ENCODE peak calls at places on chromosomes 3 and 15, in seven cellular contexts. L is foreskin fibroblast, Q is BJ, H is breast epithelium, J is cardiac muscle cell, Z is fibroblast of pulmonary artery, F is coronary artery. R is an unnamed sample.

GRCh38 chr15:33194237-33194636 is 277 bp downstream of the FMN1 start:
- DNase-seq in H (no peak), F (no peak), L (no peak), Z (no peak), J (no peak), Q (no peak), R (peak)

GRCh38 chr3:71559021-71559420 is 24.5 kb downstream of the FOXP1 start:
- DNase-seq in L (no peak), H (no peak), Z (no peak), F (no peak), Q (no peak), J (no peak), R (no peak)

GRCh38 chr3:161403251-161403650 is 31.9 kb upstream of the SPTSSB start:
- DNase-seq in J (no peak), L (peak), Z (no peak), F (no peak), Q (no peak), H (no peak), R (no peak)

GRCh38 chr15:51969728-51970127 is 1.9 kb downstream of the LEO1 start:
- DNase-seq in H (no peak), Z (no peak), L (no peak), Q (peak), J (no peak), F (no peak), R (peak)

GRCh38 chr3:10867384-10867783 is 51.4 kb downstream of the SLC6A11 start:
- DNase-seq in J (peak), F (no peak), H (no peak), Q (no peak), L (no peak), Z (peak), R (peak)

GRCh38 chr3:128009952-128010846 is 42.0 kb upstream of the SEC61A1 start:
- DNase-seq in Z (peak), Q (peak), F (no peak), L (peak), H (no peak), J (no peak), R (peak)

GRCh38 chr15:43390723-43391122 is 19.8 kb downstream of the TUBGCP4 start:
- DNase-seq in L (no peak), Q (no peak), F (no peak), J (no peak), H (no peak), Z (no peak), R (peak)

GRCh38 chr3:67458406-67458805 is 196.0 kb downstream of the SUCLG2 start:
- DNase-seq in Q (no peak), H (no peak), Z (peak), J (peak), L (peak), F (no peak), R (no peak)

GRCh38 chr15:66151809-66152208 is 101.7 kb downstream of the MEGF11 start:
- DNase-seq in Z (no peak), Q (no peak), L (no peak), J (no peak), H (no peak), F (no peak), R (no peak)

GRCh38 chr3:9036327-9037112 is 73.2 kb upstream of the RAD18 start:
- DNase-seq in F (peak), L (peak), Q (no peak), Z (peak), H (peak), J (peak), R (peak)

GRCh38 chr15:43165801-43166325 is 19.3 kb upstream of the CCNDBP1 start:
- DNase-seq in Z (no peak), F (no peak), J (no peak), H (no peak), Q (no peak), L (no peak), R (no peak)

GRCh38 chr15:26739791-26740190 is 33.1 kb downstream of the GABRB3 start:
- DNase-seq in H (no peak), J (no peak), F (no peak), L (no peak), Q (no peak), Z (no peak), R (no peak)

GRCh38 chr3:147301781-147302180 is 104.6 kb downstream of the ZIC4 start:
- DNase-seq in J (no peak), H (no peak), Q (no peak), F (no peak), Z (no peak), L (no peak), R (peak)

GRCh38 chr3:132205609-132206008 is 111.6 kb upstream of the ACP3 start:
- DNase-seq in L (no peak), F (no peak), Z (no peak), H (no peak), Q (no peak), J (no peak), R (no peak)

GRCh38 chr3:127630811-127631714 is 2.1 kb downstream of the PODXL2 start:
- DNase-seq in L (no peak), J (no peak), Q (no peak), F (no peak), H (no peak), Z (no peak), R (no peak)

GRCh38 chr3:102087236-102087635 is 237.9 kb downstream of the NFKBIZ start:
- DNase-seq in J (peak), Q (no peak), H (no peak), L (no peak), F (no peak), Z (no peak), R (no peak)

GRCh38 chr15:75360856-75361255 is 7.6 kb downstream of the MAN2C1 start:
- DNase-seq in J (no peak), F (no peak), Q (no peak), Z (no peak), H (no peak), L (no peak), R (no peak)

GRCh38 chr3:13325092-13325491 is 95.0 kb downstream of the NUP210 start:
- DNase-seq in F (no peak), J (no peak), Q (no peak), L (no peak), Z (no peak), H (no peak), R (no peak)

GRCh38 chr3:183369117-183369516 is 59.3 kb downstream of the MCF2L2 start:
- DNase-seq in H (no peak), Z (no peak), L (no peak), F (no peak), Q (no peak), J (no peak), R (no peak)

GRCh38 chr15:47993051-47993450 is 127.7 kb upstream of the SLC24A5 start:
- DNase-seq in J (no peak), Z (no peak), Q (no peak), F (no peak), L (no peak), H (no peak), R (no peak)

GRCh38 chr15:48001393-48002059 is 119.3 kb upstream of the SLC24A5 start:
- DNase-seq in Z (no peak), L (no peak), Q (no peak), H (no peak), F (no peak), J (no peak), R (no peak)

GRCh38 chr15:47997170-47997569 is 123.6 kb upstream of the SLC24A5 start:
- DNase-seq in J (no peak), L (no peak), Q (no peak), Z (no peak), F (no peak), H (no peak), R (no peak)

GRCh38 chr15:47998523-47999113 is 122.2 kb upstream of the SLC24A5 start:
- DNase-seq in H (no peak), Q (no peak), J (no peak), Z (no peak), F (no peak), L (no peak), R (no peak)

GRCh38 chr15:47997712-47998111 is 123.1 kb upstream of the SLC24A5 start:
- DNase-seq in F (no peak), L (no peak), H (no peak), J (peak), Q (no peak), Z (no peak), R (no peak)
- H3K4me3 ChIP-seq in F (no peak), L (no peak), H (no peak), J (no peak), Q (no peak), Z (no peak), R (no peak)

DNA sequence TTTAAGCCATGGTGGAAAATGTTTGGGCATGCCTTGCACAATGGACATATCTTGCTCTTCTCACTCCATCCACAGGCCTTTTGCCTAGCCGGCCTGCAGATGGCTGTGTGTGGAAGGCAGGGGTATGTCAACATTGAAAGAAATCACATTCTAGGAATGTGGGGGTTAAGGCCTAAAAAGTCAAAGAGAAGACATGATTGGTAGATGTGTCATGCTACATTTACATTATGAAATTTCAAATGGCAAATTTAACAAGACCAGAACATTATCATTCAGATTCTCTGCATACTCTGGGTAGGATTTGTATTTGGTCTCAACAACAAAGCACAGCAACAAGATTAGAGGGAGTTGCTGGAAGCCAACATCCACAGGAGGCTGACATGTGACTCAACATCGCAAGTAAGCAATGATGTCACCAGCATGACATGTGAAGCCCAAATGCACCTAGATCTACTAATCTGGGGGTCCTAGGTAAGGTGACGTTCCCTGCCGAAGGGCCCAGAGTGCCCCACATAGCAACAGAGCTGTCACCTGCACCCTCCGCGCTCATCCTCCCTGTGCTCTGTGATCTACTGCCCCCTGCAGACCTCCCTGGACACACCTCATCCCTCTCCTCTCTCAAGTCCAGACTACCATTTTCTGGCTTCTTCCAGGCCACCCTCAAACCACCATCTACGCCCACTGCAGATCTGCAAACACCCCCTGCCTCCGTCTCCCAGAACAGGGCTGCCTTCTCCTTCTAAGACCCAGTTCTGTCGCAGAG is 39.4 kb downstream of the CLDN18 start:
- DNase-seq in Z (peak), H (no peak), Q (peak), F (no peak), L (peak), J (no peak), R (peak)
- TF ChIP-seq CTCF in Z (peak), H (no peak), Q (no peak), F (no peak), L (no peak), J (no peak), R (no peak)

GRCh38 chr3:139930201-139930600 is 4.8 kb upstream of the CLSTN2 start:
- DNase-seq in F (no peak), L (no peak), H (no peak), Q (no peak), Z (no peak), J (no peak), R (no peak)

GRCh38 chr3:139937674-139938279 is 2.8 kb downstream of the CLSTN2 start:
- DNase-seq in J (peak), L (peak), Z (peak), F (no peak), Q (peak), H (no peak), R (peak)

GRCh38 chr3:139935071-139935865 is at the start of gene CLSTN2:
- DNase-seq in Q (no peak), L (peak), F (no peak), Z (peak), H (no peak), J (peak), R (peak)

GRCh38 chr3:139935866-139936817 is 1.2 kb downstream of the CLSTN2 start:
- DNase-seq in F (no peak), Z (no peak), J (peak), L (peak), H (no peak), Q (no peak), R (no peak)

DNA sequence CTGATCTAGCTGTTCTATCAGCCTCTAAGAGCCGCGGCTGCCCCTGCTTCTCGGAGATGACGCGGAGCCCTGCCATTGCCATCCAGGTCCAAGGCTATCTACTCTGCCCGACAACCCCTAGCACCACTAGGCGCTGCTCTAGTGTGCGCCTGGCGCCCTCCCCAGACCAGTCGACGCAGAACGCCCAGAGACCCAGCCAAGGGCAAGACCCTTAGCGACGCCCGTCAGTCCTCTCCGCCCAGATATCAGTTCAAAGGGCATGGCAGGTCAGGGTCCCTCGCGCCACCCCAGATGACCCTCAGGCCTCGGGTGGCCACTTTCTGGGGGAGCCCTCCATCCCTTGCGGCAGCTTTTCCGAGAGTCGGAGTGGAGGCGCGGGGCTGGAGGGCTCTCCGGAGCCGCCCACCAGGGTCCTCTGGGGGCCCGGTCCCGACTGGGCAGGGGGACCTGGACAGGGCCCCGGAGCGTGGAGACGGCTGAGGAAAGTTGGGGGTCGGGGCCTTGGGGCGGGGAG is 371 bp upstream of the CLSTN2 start:
- DNase-seq in H (no peak), Q (no peak), F (no peak), Z (no peak), L (peak), J (peak), R (no peak)
- H3K4me3 ChIP-seq in H (peak), Q (peak), F (peak), Z (no peak), L (no peak), J (peak), R (no peak)

DNA sequence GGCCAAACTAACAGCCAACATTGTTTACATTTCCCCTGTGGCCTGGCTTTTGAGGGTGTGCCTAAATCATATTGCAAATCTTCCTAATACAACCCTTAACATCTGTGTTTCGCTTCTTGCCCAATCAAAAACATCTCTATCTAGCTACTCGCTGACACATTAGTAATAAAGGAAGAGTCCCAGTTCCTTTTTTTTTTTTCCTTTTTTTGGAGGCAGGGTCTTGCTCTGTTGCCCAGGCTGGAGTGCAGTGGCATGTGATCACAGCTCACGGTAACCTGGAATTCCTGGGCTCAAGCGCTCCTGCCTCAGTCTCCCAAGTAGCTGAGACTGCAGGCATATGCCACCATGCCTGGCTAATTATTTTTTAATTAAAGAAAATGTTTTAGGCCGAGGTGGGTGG is 2.1 kb upstream of the SRPRB start:
- DNase-seq in H (no peak), L (no peak), Q (no peak), J (no peak), F (no peak), Z (no peak), R (no peak)
- TF ChIP-seq CTCF in H (no peak), L (no peak), Q (no peak), J (no peak), F (no peak), Z (no peak), R (no peak)

GRCh38 chr3:100954990-100955389 is 38.2 kb downstream of the ABI3BP start:
- DNase-seq in Q (peak), Z (peak), F (peak), J (no peak), H (no peak), L (peak), R (peak)
- H3K4me3 ChIP-seq in Q (no peak), Z (no peak), F (peak), J (no peak), H (no peak), L (no peak), R (peak)